ENCODE peak calls at places on chromosome 4, in eight cellular contexts. One of them, this sample, is unnamed.

GRCh38 chr4:126778348-126778747 is 854.4 kb upstream of the INTU start:
- DNase-seq in heart right ventricle: no peak
- DNase-seq in neuronal stem cell: no peak
- DNase-seq in astrocyte: peak; percentile 84
- DNase-seq in spleen: no peak
- DNase-seq in SJSA1: peak; percentile 20
- DNase-seq in tibial artery: no peak
- DNase-seq in transverse colon: no peak
- DNase-seq in this sample: no peak

GRCh38 chr4:13944095-13944501 is 316.6 kb upstream of the BOD1L1 start:
- DNase-seq in heart right ventricle: peak; percentile 59
- DNase-seq in neuronal stem cell: no peak
- DNase-seq in astrocyte: no peak
- DNase-seq in spleen: no peak
- DNase-seq in SJSA1: no peak
- DNase-seq in tibial artery: no peak
- DNase-seq in transverse colon: no peak
- DNase-seq in this sample: peak; percentile 88

GRCh38 chr4:30714408-30715031 is 5.6 kb upstream of the PCDH7 start:
- DNase-seq in heart right ventricle: peak; percentile 18
- DNase-seq in neuronal stem cell: peak; percentile 40
- DNase-seq in astrocyte: peak; percentile 42
- DNase-seq in spleen: no peak
- DNase-seq in SJSA1: peak; percentile 2
- DNase-seq in tibial artery: peak; percentile 22
- DNase-seq in transverse colon: peak; percentile 41
- DNase-seq in this sample: no peak

GRCh38 chr4:114401483-114401882 is 197.1 kb upstream of the UGT8 start:
- DNase-seq in heart right ventricle: no peak
- DNase-seq in neuronal stem cell: no peak
- DNase-seq in astrocyte: no peak
- DNase-seq in spleen: no peak
- DNase-seq in SJSA1: no peak
- DNase-seq in tibial artery: no peak
- DNase-seq in transverse colon: peak; percentile 14
- DNase-seq in this sample: no peak

GRCh38 chr4:2253160-2254084 is 8.5 kb downstream of the MXD4 start:
- DNase-seq in heart right ventricle: peak; percentile 3
- DNase-seq in neuronal stem cell: no peak
- DNase-seq in astrocyte: no peak
- DNase-seq in spleen: peak; percentile 72
- DNase-seq in SJSA1: no peak
- DNase-seq in tibial artery: peak; percentile 15
- DNase-seq in transverse colon: no peak
- DNase-seq in this sample: no peak

GRCh38 chr4:83112678-83113428 is 1.7 kb downstream of the PLAC8 start:
- DNase-seq in heart right ventricle: no peak
- DNase-seq in neuronal stem cell: no peak
- DNase-seq in astrocyte: peak; percentile 72
- DNase-seq in spleen: no peak
- DNase-seq in SJSA1: peak; percentile 79
- DNase-seq in tibial artery: no peak
- DNase-seq in transverse colon: peak; percentile 26
- DNase-seq in this sample: no peak

GRCh38 chr4:76473186-76473585 is 38.2 kb downstream of the SHROOM3 start:
- DNase-seq in heart right ventricle: no peak
- DNase-seq in neuronal stem cell: no peak
- DNase-seq in astrocyte: no peak
- DNase-seq in spleen: no peak
- DNase-seq in SJSA1: no peak
- DNase-seq in tibial artery: no peak
- DNase-seq in transverse colon: no peak
- DNase-seq in this sample: no peak

GRCh38 chr4:20629180-20630115 is 70.8 kb upstream of the PACRGL start:
- DNase-seq in heart right ventricle: no peak
- DNase-seq in neuronal stem cell: no peak
- DNase-seq in astrocyte: no peak
- DNase-seq in spleen: no peak
- DNase-seq in SJSA1: no peak
- DNase-seq in tibial artery: no peak
- DNase-seq in transverse colon: no peak
- DNase-seq in this sample: no peak

GRCh38 chr4:88533937-88534750 is 10.6 kb upstream of the PYURF start:
- DNase-seq in heart right ventricle: no peak
- DNase-seq in neuronal stem cell: no peak
- DNase-seq in astrocyte: peak; percentile 92
- DNase-seq in spleen: no peak
- DNase-seq in SJSA1: peak; percentile 75
- DNase-seq in tibial artery: no peak
- DNase-seq in transverse colon: no peak
- DNase-seq in this sample: no peak

GRCh38 chr4:138255917-138256597 is 13.9 kb upstream of the SLC7A11 start:
- DNase-seq in heart right ventricle: no peak
- DNase-seq in neuronal stem cell: no peak
- DNase-seq in astrocyte: no peak
- DNase-seq in spleen: no peak
- DNase-seq in SJSA1: no peak
- DNase-seq in tibial artery: no peak
- DNase-seq in transverse colon: no peak
- DNase-seq in this sample: no peak

DNA sequence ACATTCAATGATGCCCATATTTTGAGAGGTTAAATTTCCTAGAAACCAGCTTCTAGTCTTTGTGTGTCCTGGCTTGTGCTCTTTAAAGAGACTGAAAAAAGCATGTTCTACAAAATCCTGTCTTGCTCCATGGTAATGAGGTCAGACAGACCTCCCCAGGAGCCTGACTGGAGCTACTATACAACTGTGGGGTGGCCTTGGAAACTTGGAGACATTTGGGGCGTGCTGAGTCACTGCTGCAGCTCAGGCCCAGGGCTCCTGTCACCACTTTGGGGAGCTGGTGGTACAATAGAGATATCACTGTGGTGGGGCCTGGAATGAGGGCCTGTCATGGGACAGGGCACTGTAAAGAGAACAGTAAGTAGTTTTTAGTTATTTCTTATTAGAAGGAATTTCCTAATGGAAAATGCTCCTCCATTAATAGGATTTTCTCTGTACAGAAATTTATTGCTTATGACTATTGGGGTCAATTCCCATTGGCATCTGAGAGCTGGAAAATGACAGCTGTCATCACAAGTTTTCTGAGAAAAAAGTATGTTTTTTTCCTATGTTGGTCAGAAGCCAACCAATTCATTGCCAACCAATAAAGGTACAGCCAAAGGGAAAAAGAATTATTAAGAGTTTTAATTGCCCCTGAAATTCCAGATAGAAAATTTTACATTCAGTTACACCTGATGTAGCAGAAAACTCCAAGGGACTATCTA is 207.4 kb upstream of the JADE1 start:
- DNase-seq in heart right ventricle: no peak
- DNase-seq in neuronal stem cell: no peak
- DNase-seq in astrocyte: peak; percentile 53
- DNase-seq in spleen: no peak
- DNase-seq in SJSA1: peak; percentile 59
- DNase-seq in tibial artery: peak; percentile 39
- DNase-seq in transverse colon: no peak
- DNase-seq in this sample: no peak
- H3K4me1 ChIP-seq in heart right ventricle: peaks cover 28% of the 10 kb centered on the region
- H3K4me1 ChIP-seq in neuronal stem cell: peaks cover 18% of the 10 kb centered on the region
- H3K4me1 ChIP-seq in astrocyte: peaks cover 37% of the 10 kb centered on the region
- H3K4me1 ChIP-seq in spleen: no peaks in the 10 kb centered on the region
- H3K4me1 ChIP-seq in SJSA1: peaks cover 42% of the 10 kb centered on the region
- H3K4me1 ChIP-seq in tibial artery: peaks cover 24% of the 10 kb centered on the region
- H3K4me1 ChIP-seq in transverse colon: peaks cover 18% of the 10 kb centered on the region
- H3K4me1 ChIP-seq in this sample: peaks cover 35% of the 10 kb centered on the region

GRCh38 chr4:173192375-173193162 is 24.0 kb downstream of the GALNT7 start:
- DNase-seq in heart right ventricle: no peak
- DNase-seq in neuronal stem cell: no peak
- DNase-seq in astrocyte: no peak
- DNase-seq in spleen: no peak
- DNase-seq in SJSA1: no peak
- DNase-seq in tibial artery: no peak
- DNase-seq in transverse colon: no peak
- DNase-seq in this sample: no peak

GRCh38 chr4:173194175-173194574 is 25.6 kb downstream of the GALNT7 start:
- DNase-seq in heart right ventricle: no peak
- DNase-seq in neuronal stem cell: no peak
- DNase-seq in astrocyte: no peak
- DNase-seq in spleen: no peak
- DNase-seq in SJSA1: no peak
- DNase-seq in tibial artery: no peak
- DNase-seq in transverse colon: no peak
- DNase-seq in this sample: no peak

GRCh38 chr4:173191623-173192041 is 23.0 kb downstream of the GALNT7 start:
- DNase-seq in heart right ventricle: no peak
- DNase-seq in neuronal stem cell: no peak
- DNase-seq in astrocyte: peak; percentile 60
- DNase-seq in spleen: no peak
- DNase-seq in SJSA1: peak; percentile 72
- DNase-seq in tibial artery: no peak
- DNase-seq in transverse colon: no peak
- DNase-seq in this sample: no peak

GRCh38 chr4:173195708-173196107 is 27.1 kb downstream of the GALNT7 start:
- DNase-seq in heart right ventricle: no peak
- DNase-seq in neuronal stem cell: no peak
- DNase-seq in astrocyte: no peak
- DNase-seq in spleen: no peak
- DNase-seq in SJSA1: no peak
- DNase-seq in tibial artery: no peak
- DNase-seq in transverse colon: no peak
- DNase-seq in this sample: no peak

DNA sequence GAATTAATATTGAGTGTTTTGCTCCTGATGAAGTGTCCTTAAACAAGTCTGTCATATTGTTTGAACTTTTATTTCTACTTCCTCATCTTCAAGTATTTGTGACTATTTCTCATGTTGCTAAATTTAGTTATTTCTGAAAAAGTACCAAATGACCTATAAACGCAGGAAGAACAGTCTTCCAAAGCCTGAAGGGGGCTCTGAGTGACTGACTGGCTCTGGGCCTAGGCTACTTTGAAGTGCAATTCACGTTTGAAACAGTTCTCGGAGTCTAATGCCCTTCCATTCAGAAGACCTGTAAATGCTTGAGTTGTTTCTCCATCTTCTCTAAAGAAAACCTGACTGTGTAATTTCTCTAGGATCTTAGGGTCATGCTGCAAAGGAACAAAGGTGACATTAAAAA is 26.5 kb downstream of the GALNT7 start:
- DNase-seq in heart right ventricle: no peak
- DNase-seq in neuronal stem cell: no peak
- DNase-seq in astrocyte: no peak
- DNase-seq in spleen: no peak
- DNase-seq in SJSA1: no peak
- DNase-seq in tibial artery: no peak
- DNase-seq in transverse colon: no peak
- DNase-seq in this sample: no peak
- H3K4me1 ChIP-seq in heart right ventricle: no peaks in the 10 kb centered on the region
- H3K4me1 ChIP-seq in neuronal stem cell: peaks cover 1% of the 10 kb centered on the region
- H3K4me1 ChIP-seq in astrocyte: peaks cover 15% of the 10 kb centered on the region
- H3K4me1 ChIP-seq in spleen: peaks cover 8% of the 10 kb centered on the region
- H3K4me1 ChIP-seq in SJSA1: peaks cover 27% of the 10 kb centered on the region
- H3K4me1 ChIP-seq in tibial artery: peaks cover 3% of the 10 kb centered on the region
- H3K4me1 ChIP-seq in transverse colon: peaks cover 13% of the 10 kb centered on the region
- H3K4me1 ChIP-seq in this sample: peaks cover 11% of the 10 kb centered on the region

GRCh38 chr4:161182913-161183312 is 980.9 kb downstream of the FSTL5 start:
- DNase-seq in heart right ventricle: no peak
- DNase-seq in neuronal stem cell: no peak
- DNase-seq in astrocyte: no peak
- DNase-seq in spleen: no peak
- DNase-seq in SJSA1: no peak
- DNase-seq in tibial artery: no peak
- DNase-seq in transverse colon: no peak
- DNase-seq in this sample: no peak

GRCh38 chr4:161186750-161187149 is 977.0 kb downstream of the FSTL5 start:
- DNase-seq in heart right ventricle: no peak
- DNase-seq in neuronal stem cell: no peak
- DNase-seq in astrocyte: no peak
- DNase-seq in spleen: no peak
- DNase-seq in SJSA1: no peak
- DNase-seq in tibial artery: no peak
- DNase-seq in transverse colon: no peak
- DNase-seq in this sample: no peak

GRCh38 chr4:161189286-161190134 is 974.3 kb downstream of the FSTL5 start:
- DNase-seq in heart right ventricle: no peak
- DNase-seq in neuronal stem cell: no peak
- DNase-seq in astrocyte: peak; percentile 14
- DNase-seq in spleen: no peak
- DNase-seq in SJSA1: no peak
- DNase-seq in tibial artery: no peak
- DNase-seq in transverse colon: no peak
- DNase-seq in this sample: no peak

GRCh38 chr4:161183729-161184128 is 980.1 kb downstream of the FSTL5 start:
- DNase-seq in heart right ventricle: no peak
- DNase-seq in neuronal stem cell: no peak
- DNase-seq in astrocyte: no peak
- DNase-seq in spleen: no peak
- DNase-seq in SJSA1: no peak
- DNase-seq in tibial artery: no peak
- DNase-seq in transverse colon: no peak
- DNase-seq in this sample: no peak

GRCh38 chr4:161188578-161188977 is 975.2 kb downstream of the FSTL5 start:
- DNase-seq in heart right ventricle: no peak
- DNase-seq in neuronal stem cell: no peak
- DNase-seq in astrocyte: no peak
- DNase-seq in spleen: no peak
- DNase-seq in SJSA1: no peak
- DNase-seq in tibial artery: no peak
- DNase-seq in transverse colon: no peak
- DNase-seq in this sample: no peak
- H3K4me1 ChIP-seq in heart right ventricle: no peaks in the 10 kb centered on the region
- H3K4me1 ChIP-seq in neuronal stem cell: peaks cover 2% of the 10 kb centered on the region
- H3K4me1 ChIP-seq in astrocyte: peaks cover 7% of the 10 kb centered on the region
- H3K4me1 ChIP-seq in spleen: no peaks in the 10 kb centered on the region
- H3K4me1 ChIP-seq in SJSA1: no peaks in the 10 kb centered on the region
- H3K4me1 ChIP-seq in tibial artery: no peaks in the 10 kb centered on the region
- H3K4me1 ChIP-seq in transverse colon: no peaks in the 10 kb centered on the region
- H3K4me1 ChIP-seq in this sample: no peaks in the 10 kb centered on the region

GRCh38 chr4:173214231-173214630 is 45.6 kb downstream of the GALNT7 start:
- DNase-seq in heart right ventricle: no peak
- DNase-seq in neuronal stem cell: no peak
- DNase-seq in astrocyte: peak; percentile 26
- DNase-seq in spleen: no peak
- DNase-seq in SJSA1: no peak
- DNase-seq in tibial artery: no peak
- DNase-seq in transverse colon: no peak
- DNase-seq in this sample: no peak

GRCh38 chr4:173214661-173215060 is 46.0 kb downstream of the GALNT7 start:
- DNase-seq in heart right ventricle: no peak
- DNase-seq in neuronal stem cell: no peak
- DNase-seq in astrocyte: peak; percentile 70
- DNase-seq in spleen: no peak
- DNase-seq in SJSA1: no peak
- DNase-seq in tibial artery: no peak
- DNase-seq in transverse colon: no peak
- DNase-seq in this sample: no peak

GRCh38 chr4:173217075-173217474 is 48.5 kb downstream of the GALNT7 start:
- DNase-seq in heart right ventricle: no peak
- DNase-seq in neuronal stem cell: no peak
- DNase-seq in astrocyte: no peak
- DNase-seq in spleen: no peak
- DNase-seq in SJSA1: no peak
- DNase-seq in tibial artery: no peak
- DNase-seq in transverse colon: no peak
- DNase-seq in this sample: no peak

GRCh38 chr4:173218411-173219125 is 50.0 kb downstream of the GALNT7 start:
- DNase-seq in heart right ventricle: no peak
- DNase-seq in neuronal stem cell: no peak
- DNase-seq in astrocyte: peak; percentile 85
- DNase-seq in spleen: no peak
- DNase-seq in SJSA1: peak; percentile 94
- DNase-seq in tibial artery: no peak
- DNase-seq in transverse colon: no peak
- DNase-seq in this sample: no peak

GRCh38 chr4:173217727-173218126 is 49.1 kb downstream of the GALNT7 start:
- DNase-seq in heart right ventricle: no peak
- DNase-seq in neuronal stem cell: no peak
- DNase-seq in astrocyte: peak; percentile 66
- DNase-seq in spleen: no peak
- DNase-seq in SJSA1: peak; percentile 45
- DNase-seq in tibial artery: no peak
- DNase-seq in transverse colon: no peak
- DNase-seq in this sample: no peak
- H3K4me1 ChIP-seq in heart right ventricle: no peaks in the 10 kb centered on the region
- H3K4me1 ChIP-seq in neuronal stem cell: no peaks in the 10 kb centered on the region
- H3K4me1 ChIP-seq in astrocyte: peaks cover 33% of the 10 kb centered on the region
- H3K4me1 ChIP-seq in spleen: no peaks in the 10 kb centered on the region
- H3K4me1 ChIP-seq in SJSA1: peaks cover 41% of the 10 kb centered on the region
- H3K4me1 ChIP-seq in tibial artery: peaks cover 7% of the 10 kb centered on the region
- H3K4me1 ChIP-seq in transverse colon: peaks cover 4% of the 10 kb centered on the region
- H3K4me1 ChIP-seq in this sample: peaks cover 40% of the 10 kb centered on the region